ENCODE peak calls at places on chromosomes 16 and 17, in six cellular contexts. L, B, Z, T, N and W are unnamed samples.

GRCh38 chr16:4317471-4318170 is 1.8 kb downstream of the GLIS2 start:
- DNase-seq in T (peak; percentile 48), Z (no peak), B (no peak), L (no peak), N (no peak), W (no peak)

GRCh38 chr17:83064021-83064731 is 15.2 kb upstream of the METRNL start:
- DNase-seq in N (no peak), L (peak; percentile 21), Z (no peak), T (no peak), B (no peak), W (no peak)

GRCh38 chr17:20263595-20263994 is 203.7 kb downstream of the LGALS9B start:
- DNase-seq in Z (no peak), N (no peak), L (no peak), T (no peak), B (no peak), W (peak; percentile 37)

GRCh38 chr16:85473909-85474640 is 139.0 kb upstream of the GSE1 start:
- DNase-seq in N (no peak), L (peak; percentile 81), Z (no peak), B (no peak), T (peak; percentile 57), W (no peak)

GRCh38 chr17:67443931-67444597 is 67.0 kb downstream of the PITPNC1 start:
- DNase-seq in Z (no peak), B (no peak), T (no peak), N (no peak), L (peak; percentile 82), W (no peak)

GRCh38 chr17:37273419-37274051 is 102.2 kb upstream of the C17orf78 start:
- DNase-seq in Z (no peak), B (peak; percentile 43), T (no peak), L (peak; percentile 9), N (no peak), W (no peak)

GRCh38 chr16:4947722-4948503 is 10.2 kb upstream of the SEC14L5 start:
- DNase-seq in T (no peak), B (no peak), L (no peak), N (peak; percentile 85), Z (no peak), W (no peak)

GRCh38 chr16:80369559-80369958 is 171.2 kb upstream of the DYNLRB2 start:
- DNase-seq in B (no peak), T (peak; percentile 52), Z (no peak), L (peak; percentile 58), N (peak; percentile 23), W (peak; percentile 31)

GRCh38 chr17:77645441-77646430 is 312.8 kb upstream of the TNRC6C start:
- DNase-seq in B (no peak), L (no peak), T (no peak), Z (no peak), N (no peak), W (no peak)

GRCh38 chr16:11949527-11949926 is 7.7 kb upstream of the NPIPB2 start:
- DNase-seq in Z (no peak), N (peak; percentile 73), T (peak; percentile 56), L (peak; percentile 68), B (peak; percentile 58), W (peak; percentile 55)

GRCh38 chr17:7261377-7262191 is 694 bp downstream of the CLDN7 start:
- DNase-seq in L (peak; percentile 76), B (no peak), T (peak; percentile 60), Z (no peak), N (no peak), W (no peak)

GRCh38 chr17:63595132-63595531 is 5.6 kb upstream of the TACO1 start:
- DNase-seq in N (no peak), B (no peak), Z (no peak), T (no peak), L (no peak), W (no peak)

GRCh38 chr16:10256855-10257641 is 74.8 kb upstream of the GRIN2A start:
- DNase-seq in B (peak; percentile 84), Z (peak; percentile 49), T (peak; percentile 64), L (peak; percentile 86), N (peak; percentile 91), W (peak; percentile 38)

GRCh38 chr16:57651344-57652333 is 16.5 kb upstream of the ADGRG3 start:
- DNase-seq in N (no peak), L (no peak), T (no peak), Z (no peak), B (peak; percentile 56), W (no peak)

GRCh38 chr16:89094252-89094901 is 725 bp downstream of the ACSF3 start:
- DNase-seq in B (no peak), T (no peak), Z (no peak), L (peak; percentile 63), N (peak; percentile 35), W (no peak)

GRCh38 chr16:89097528-89097846 is 3.8 kb downstream of the ACSF3 start:
- DNase-seq in N (no peak), T (no peak), L (no peak), Z (no peak), B (no peak), W (no peak)

GRCh38 chr16:89095401-89095974 is 1.8 kb downstream of the ACSF3 start:
- DNase-seq in L (no peak), N (no peak), B (no peak), T (peak; percentile 58), Z (no peak), W (no peak)

GRCh38 chr16:89096768-89097527 is 3.3 kb downstream of the ACSF3 start:
- DNase-seq in Z (no peak), B (no peak), N (no peak), T (no peak), L (no peak), W (no peak)

DNA sequence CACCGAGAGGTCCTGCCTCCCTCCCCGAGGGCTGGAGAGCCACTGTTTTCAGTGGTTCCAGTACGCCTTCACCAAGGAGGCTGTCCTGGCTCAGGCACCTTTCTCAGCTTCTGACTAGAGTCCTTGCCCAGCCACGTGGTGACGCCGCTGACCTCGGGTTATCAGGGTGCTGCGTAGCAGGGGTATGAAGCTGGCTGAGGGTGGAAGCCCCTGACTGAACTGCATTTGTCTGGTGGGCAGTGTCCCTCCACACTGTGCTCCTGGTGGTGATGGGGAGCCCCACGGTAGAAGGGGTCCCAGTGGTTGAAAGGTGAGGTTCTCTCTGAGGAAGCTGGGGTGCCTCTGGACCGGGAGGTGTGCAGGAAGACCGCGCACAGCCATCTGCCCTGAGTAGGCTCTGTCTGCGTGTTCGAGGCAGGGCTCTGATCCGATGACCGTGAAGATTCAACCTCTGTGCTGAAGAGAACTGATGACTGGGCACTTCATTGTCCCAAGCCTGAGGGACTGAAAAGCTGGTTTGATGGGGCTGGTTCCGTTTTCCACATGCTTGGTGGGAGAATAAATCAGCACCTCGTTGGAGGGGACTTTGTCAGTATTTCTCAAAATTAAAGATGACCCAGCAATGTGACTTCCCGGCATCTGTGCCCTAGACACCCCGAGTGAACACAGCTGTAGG is 2.5 kb downstream of the ACSF3 start:
- DNase-seq in T (no peak), B (no peak), N (no peak), Z (no peak), L (no peak), W (no peak)
- TF ChIP-seq CTCF in T (no peak), B (no peak), N (no peak), Z (no peak), L (no peak), W (no peak)

GRCh38 chr16:66510711-66511614 is 39.0 kb downstream of the TK2 start:
- DNase-seq in T (no peak), L (no peak), B (no peak), Z (no peak), N (no peak), W (no peak)
- TF ChIP-seq CHD2 in T (no peak), L (no peak), B (no peak), Z (no peak), N (no peak), W (no peak)

GRCh38 chr17:42388381-42389134 is at the start of gene STAT3:
- DNase-seq in L (peak; percentile 97), T (peak; percentile 100), B (peak; percentile 98), N (peak; percentile 100), Z (peak; percentile 100), W (peak; percentile 99)
- TF ChIP-seq CTCF in L (no peak), T (no peak), B (no peak), N (peak; percentile 57), Z (no peak), W (peak; percentile 12)

GRCh38 chr16:15559176-15559575 is 83.8 kb downstream of the MARF1 start:
- DNase-seq in Z (no peak), T (no peak), N (no peak), L (no peak), B (no peak), W (no peak)

GRCh38 chr16:15567823-15568222 is 75.1 kb downstream of the MARF1 start:
- DNase-seq in L (no peak), B (no peak), Z (no peak), N (no peak), T (no peak), W (no peak)

GRCh38 chr16:15564619-15565339 is 78.2 kb downstream of the MARF1 start:
- DNase-seq in B (no peak), N (no peak), L (no peak), T (no peak), Z (no peak), W (no peak)
- TF ChIP-seq CHD2 in B (no peak), N (no peak), L (no peak), T (no peak), Z (no peak), W (no peak)

GRCh38 chr17:33639103-33639991 is 346.3 kb upstream of the ASIC2 start:
- DNase-seq in L (no peak), B (no peak), N (no peak), Z (no peak), T (no peak), W (no peak)

GRCh38 chr17:33637534-33637933 is 344.4 kb upstream of the ASIC2 start:
- DNase-seq in T (no peak), L (no peak), N (no peak), Z (no peak), B (no peak), W (no peak)

GRCh38 chr17:33647976-33648375 is 354.9 kb upstream of the ASIC2 start:
- DNase-seq in T (no peak), L (peak; percentile 49), B (peak; percentile 36), Z (no peak), N (no peak), W (peak; percentile 20)

GRCh38 chr17:33640629-33641028 is 347.5 kb upstream of the ASIC2 start:
- DNase-seq in T (no peak), N (no peak), L (no peak), B (no peak), Z (no peak), W (no peak)

GRCh38 chr17:33642002-33642401 is 348.9 kb upstream of the ASIC2 start:
- DNase-seq in T (no peak), N (no peak), L (peak; percentile 16), B (peak; percentile 59), Z (no peak), W (peak; percentile 11)
- TF ChIP-seq CTCF in T (peak; percentile 32), N (no peak), L (no peak), B (peak; percentile 42), Z (no peak), W (no peak)